ENCODE peak calls at places on chromosomes 4 and X, in four cellular contexts. N is WTC11, D is HepG2, E is GM12878. T is an unnamed sample.
A peak's percentile ranks its signal among the peaks of the same experiment; 100 is the strongest.

GRCh38 chr4:184506527-184507121 is 32.3 kb upstream of the IRF2 start:
- DNase-seq in D (peak; percentile 24), E (peak; percentile 78), N (no peak), T (no peak)

GRCh38 chr4:4554234-4554633 is 12.4 kb upstream of the STX18 start:
- DNase-seq in E (no peak), D (no peak), N (no peak), T (no peak)

GRCh38 chr4:69471639-69472038 is 24.1 kb downstream of the UGT2B4 start:
- DNase-seq in N (no peak), D (no peak), E (no peak), T (no peak)

GRCh38 chr4:11614426-11614825 is 185.7 kb upstream of the HS3ST1 start:
- DNase-seq in N (no peak), D (no peak), E (no peak), T (no peak)

GRCh38 chr4:187268940-187269339 is 545.3 kb upstream of the FAT1 start:
- DNase-seq in D (peak; percentile 16), N (no peak), E (no peak), T (no peak)

GRCh38 chr4:9867746-9868425 is 86.5 kb downstream of the DRD5 start:
- DNase-seq in N (no peak), E (no peak), D (no peak), T (no peak)

GRCh38 chrX:103293118-103293517 is 16.6 kb upstream of the TCEAL5 start:
- DNase-seq in E (no peak), N (no peak), D (no peak), T (no peak)

GRCh38 chrX:119359618-119360382 is 39.3 kb upstream of the SLC25A43 start:
- DNase-seq in N (no peak), D (no peak), E (no peak), T (no peak)

GRCh38 chr4:102263024-102263787 is 82.1 kb downstream of the SLC39A8 start:
- DNase-seq in D (peak; percentile 41), E (no peak), N (no peak), T (no peak)

DNA sequence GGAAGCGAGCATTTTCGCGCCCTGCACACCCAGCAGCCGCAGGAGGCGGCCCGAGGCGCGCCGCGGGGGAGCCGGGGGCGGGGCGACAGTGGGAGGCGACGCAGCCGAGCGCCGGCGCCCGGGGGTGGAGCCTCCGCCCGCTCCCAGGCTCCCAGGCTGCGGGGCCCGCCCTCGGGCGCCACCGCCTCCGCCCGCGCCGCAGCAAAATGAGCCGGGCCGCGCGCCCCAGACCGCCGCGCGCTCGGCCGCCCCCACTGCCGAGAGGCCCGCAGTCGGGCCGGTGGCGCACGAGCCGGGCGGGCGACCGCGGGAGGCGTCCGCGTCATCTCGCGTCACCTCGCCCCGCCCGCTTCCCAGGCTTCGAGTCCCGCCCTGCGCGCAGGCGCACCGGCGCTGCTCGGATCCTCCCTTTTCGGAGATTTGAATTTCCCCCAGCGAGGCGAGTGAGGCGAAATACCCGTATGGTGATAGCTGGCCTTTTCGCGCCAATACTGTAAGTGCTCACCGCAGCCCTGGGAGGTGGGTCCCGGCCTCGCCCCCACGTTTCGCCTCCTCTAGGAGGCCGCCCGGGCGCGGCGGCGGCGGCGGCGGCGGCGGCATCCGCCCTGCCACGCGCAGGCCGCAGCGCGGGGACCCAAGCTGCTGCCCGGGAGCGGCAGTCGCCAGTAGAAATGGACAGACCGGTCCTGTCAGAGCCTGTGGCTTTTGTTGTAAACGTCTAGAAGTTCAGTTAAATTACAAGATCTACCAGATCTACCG is at the start of gene TMEM187:
- DNase-seq in E (peak; percentile 75), D (peak; percentile 84), N (peak; percentile 82), T (peak; percentile 96)
- TF ChIP-seq CREM in E (no peak), D (no peak), N (no peak), T (peak; percentile 80)

DNA sequence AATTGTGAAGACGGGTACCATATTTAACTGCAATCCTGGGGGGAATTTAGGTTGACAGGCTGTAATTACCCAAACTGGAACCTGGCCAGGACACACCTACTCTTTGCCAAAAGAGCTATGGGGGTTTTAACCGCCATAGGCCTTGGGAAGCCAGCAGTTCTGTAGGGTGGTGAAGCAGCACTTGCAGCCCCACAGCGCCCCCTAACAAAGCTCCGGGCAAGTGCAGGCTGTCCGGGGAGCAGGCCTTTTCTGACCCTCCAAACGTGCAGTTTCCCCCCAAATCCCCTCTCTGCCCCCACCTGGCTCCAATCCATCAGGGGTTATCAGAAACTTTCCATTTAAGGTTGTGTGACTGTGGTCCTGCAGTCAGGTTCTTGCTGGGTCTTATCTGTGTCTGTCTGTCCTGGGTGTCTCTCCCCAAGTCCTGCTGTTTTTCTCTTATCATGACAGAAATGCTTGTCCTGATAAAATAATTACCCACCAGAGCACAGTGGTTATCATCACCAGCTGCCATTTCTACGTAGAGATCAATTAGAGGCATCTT is 350.9 kb downstream of the MID1IP1 start:
- DNase-seq in N (peak; percentile 77), E (no peak), D (no peak), T (peak; percentile 71)
- TF ChIP-seq CREM in N (no peak), E (no peak), D (no peak), T (peak; percentile 77)

DNA sequence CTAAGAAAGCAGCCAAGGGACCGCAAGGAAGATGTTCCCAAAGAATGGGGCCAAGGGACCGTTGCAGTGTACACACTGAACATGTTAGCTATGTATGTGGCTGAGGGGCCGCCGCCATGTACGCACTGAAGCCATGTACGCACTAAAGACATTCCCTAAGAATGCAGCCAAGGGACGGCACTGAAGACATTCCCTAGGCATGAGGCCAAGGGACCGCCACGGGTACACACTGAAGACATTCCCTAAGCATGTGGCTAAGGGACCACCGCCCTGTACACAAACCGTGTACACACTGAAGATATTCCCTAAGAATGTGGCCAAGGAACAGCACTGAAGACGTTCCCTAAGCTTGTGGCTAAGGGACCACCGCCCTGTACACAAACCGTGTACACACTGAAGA is 54.0 kb downstream of the DHRSX start:
- DNase-seq in N (no peak), E (no peak), D (no peak), T (no peak)
- TF ChIP-seq CREM in N (no peak), E (no peak), D (no peak), T (no peak)

DNA sequence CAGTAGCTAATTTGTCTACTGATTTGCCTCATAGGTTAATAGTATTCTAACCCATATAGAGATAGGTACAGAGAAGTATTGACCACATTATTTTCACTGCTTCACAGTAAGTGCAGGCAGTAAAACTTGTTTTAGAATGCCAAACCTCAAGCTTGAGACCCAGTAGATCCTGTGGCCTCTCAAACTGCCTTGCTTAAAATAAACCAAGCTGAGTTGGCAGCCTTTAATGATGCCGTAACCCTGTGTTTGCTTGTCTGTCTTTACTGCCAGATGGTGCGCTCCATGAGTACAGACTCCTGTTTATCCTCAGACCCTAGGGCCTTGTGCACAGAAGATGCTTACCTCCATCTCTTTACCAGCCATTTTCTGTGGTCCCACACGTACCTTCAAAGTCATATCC is 50.8 kb downstream of the ANXA3 start:
- DNase-seq in E (no peak), D (no peak), N (no peak), T (no peak)
- TF ChIP-seq CREM in E (no peak), D (no peak), N (no peak), T (no peak)

T was measured in K562.